ENCODE peak calls at places on chromosome 13, in five cellular contexts. One of them, this sample, is unnamed.

GRCh38 chr13:33169273-33169980 is 116.1 kb downstream of the STARD13 start:
- DNase-seq in heart left ventricle: no peak
- DNase-seq in choroid plexus epithelial cell: peak; percentile 88
- DNase-seq in GM12865: no peak
- DNase-seq in endodermal cell: no peak
- DNase-seq in this sample: peak; percentile 92

GRCh38 chr13:75938811-75939525 is 302.8 kb downstream of the LMO7 start:
- DNase-seq in heart left ventricle: no peak
- DNase-seq in GM12865: no peak
- DNase-seq in choroid plexus epithelial cell: peak; percentile 8
- DNase-seq in endodermal cell: no peak
- DNase-seq in this sample: peak; percentile 6

GRCh38 chr13:32617112-32617511 is 30.9 kb downstream of the PDS5B start:
- DNase-seq in heart left ventricle: no peak
- DNase-seq in GM12865: no peak
- DNase-seq in choroid plexus epithelial cell: no peak
- DNase-seq in endodermal cell: no peak
- DNase-seq in this sample: no peak

GRCh38 chr13:23067129-23067528 is 113.7 kb upstream of the SGCG start:
- DNase-seq in choroid plexus epithelial cell: no peak
- DNase-seq in heart left ventricle: no peak
- DNase-seq in GM12865: no peak
- DNase-seq in endodermal cell: no peak
- DNase-seq in this sample: no peak

GRCh38 chr13:51118809-51119431 is 7.8 kb upstream of the C13orf42 start:
- DNase-seq in GM12865: no peak
- DNase-seq in endodermal cell: peak; percentile 39
- DNase-seq in heart left ventricle: no peak
- DNase-seq in choroid plexus epithelial cell: no peak
- DNase-seq in this sample: no peak

GRCh38 chr13:86324191-86324590 is 525.0 kb upstream of the SLITRK6 start:
- DNase-seq in heart left ventricle: no peak
- DNase-seq in GM12865: no peak
- DNase-seq in choroid plexus epithelial cell: no peak
- DNase-seq in endodermal cell: no peak
- DNase-seq in this sample: no peak

GRCh38 chr13:113562085-113562749 is 22.3 kb upstream of the TFDP1 start:
- DNase-seq in endodermal cell: peak; percentile 93
- DNase-seq in heart left ventricle: peak; percentile 73
- DNase-seq in choroid plexus epithelial cell: peak; percentile 91
- DNase-seq in GM12865: peak; percentile 58
- DNase-seq in this sample: peak; percentile 82

GRCh38 chr13:23799945-23800344 is 89.3 kb downstream of the MIPEP start:
- DNase-seq in heart left ventricle: no peak
- DNase-seq in endodermal cell: no peak
- DNase-seq in GM12865: peak; percentile 94
- DNase-seq in choroid plexus epithelial cell: peak; percentile 56
- DNase-seq in this sample: peak; percentile 37

GRCh38 chr13:98144501-98145350 is 1.8 kb downstream of the FARP1 start:
- DNase-seq in heart left ventricle: peak; percentile 30
- DNase-seq in GM12865: peak; percentile 44
- DNase-seq in choroid plexus epithelial cell: peak; percentile 63
- DNase-seq in endodermal cell: peak; percentile 80
- DNase-seq in this sample: peak; percentile 47
- TF ChIP-seq CTCF in heart left ventricle: no peak
- TF ChIP-seq CTCF in GM12865: no peak
- TF ChIP-seq CTCF in choroid plexus epithelial cell: peak; percentile 44
- TF ChIP-seq CTCF in endodermal cell: peak; percentile 63
- TF ChIP-seq CTCF in this sample: peak; percentile 12

GRCh38 chr13:43391021-43391420 is 367.6 kb downstream of the DNAJC15 start:
- DNase-seq in endodermal cell: no peak
- DNase-seq in GM12865: no peak
- DNase-seq in heart left ventricle: no peak
- DNase-seq in choroid plexus epithelial cell: no peak
- DNase-seq in this sample: no peak

GRCh38 chr13:43390582-43390981 is 367.2 kb downstream of the DNAJC15 start:
- DNase-seq in GM12865: peak; percentile 44
- DNase-seq in heart left ventricle: no peak
- DNase-seq in endodermal cell: no peak
- DNase-seq in choroid plexus epithelial cell: no peak
- DNase-seq in this sample: no peak

GRCh38 chr13:43390101-43390500 is 366.7 kb downstream of the DNAJC15 start:
- DNase-seq in heart left ventricle: no peak
- DNase-seq in GM12865: no peak
- DNase-seq in choroid plexus epithelial cell: peak; percentile 47
- DNase-seq in endodermal cell: no peak
- DNase-seq in this sample: peak; percentile 28

GRCh38 chr13:43388282-43389034 is 365.1 kb downstream of the DNAJC15 start:
- DNase-seq in heart left ventricle: no peak
- DNase-seq in GM12865: no peak
- DNase-seq in endodermal cell: no peak
- DNase-seq in choroid plexus epithelial cell: no peak
- DNase-seq in this sample: no peak

DNA sequence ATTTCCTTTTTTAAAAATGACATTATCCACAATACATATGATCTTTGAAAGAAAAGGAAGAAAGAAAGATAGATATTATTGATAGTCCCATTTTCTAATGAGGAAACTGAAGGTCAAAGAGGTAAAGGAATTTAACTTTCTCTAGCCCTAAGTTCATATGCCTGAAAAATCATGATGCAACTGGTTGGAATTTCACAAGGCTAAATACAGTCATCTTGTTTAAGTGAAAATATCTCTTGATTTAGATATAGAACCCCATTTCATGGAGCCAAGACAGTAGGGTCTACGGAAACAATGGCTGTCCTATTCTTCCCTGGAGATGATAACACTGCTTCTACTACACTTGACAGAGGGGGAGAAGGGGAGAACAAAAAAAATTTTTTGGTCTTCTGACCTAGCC is 366.2 kb downstream of the DNAJC15 start:
- DNase-seq in endodermal cell: no peak
- DNase-seq in GM12865: no peak
- DNase-seq in choroid plexus epithelial cell: peak; percentile 37
- DNase-seq in heart left ventricle: no peak
- DNase-seq in this sample: peak; percentile 46
- H3K4me3 ChIP-seq in endodermal cell: no peak overlapping the region
- H3K4me3 ChIP-seq in GM12865: no peak overlapping the region
- H3K4me3 ChIP-seq in choroid plexus epithelial cell: no peak overlapping the region
- H3K4me3 ChIP-seq in heart left ventricle: no peak overlapping the region
- H3K4me3 ChIP-seq in this sample: no peak overlapping the region

DNA sequence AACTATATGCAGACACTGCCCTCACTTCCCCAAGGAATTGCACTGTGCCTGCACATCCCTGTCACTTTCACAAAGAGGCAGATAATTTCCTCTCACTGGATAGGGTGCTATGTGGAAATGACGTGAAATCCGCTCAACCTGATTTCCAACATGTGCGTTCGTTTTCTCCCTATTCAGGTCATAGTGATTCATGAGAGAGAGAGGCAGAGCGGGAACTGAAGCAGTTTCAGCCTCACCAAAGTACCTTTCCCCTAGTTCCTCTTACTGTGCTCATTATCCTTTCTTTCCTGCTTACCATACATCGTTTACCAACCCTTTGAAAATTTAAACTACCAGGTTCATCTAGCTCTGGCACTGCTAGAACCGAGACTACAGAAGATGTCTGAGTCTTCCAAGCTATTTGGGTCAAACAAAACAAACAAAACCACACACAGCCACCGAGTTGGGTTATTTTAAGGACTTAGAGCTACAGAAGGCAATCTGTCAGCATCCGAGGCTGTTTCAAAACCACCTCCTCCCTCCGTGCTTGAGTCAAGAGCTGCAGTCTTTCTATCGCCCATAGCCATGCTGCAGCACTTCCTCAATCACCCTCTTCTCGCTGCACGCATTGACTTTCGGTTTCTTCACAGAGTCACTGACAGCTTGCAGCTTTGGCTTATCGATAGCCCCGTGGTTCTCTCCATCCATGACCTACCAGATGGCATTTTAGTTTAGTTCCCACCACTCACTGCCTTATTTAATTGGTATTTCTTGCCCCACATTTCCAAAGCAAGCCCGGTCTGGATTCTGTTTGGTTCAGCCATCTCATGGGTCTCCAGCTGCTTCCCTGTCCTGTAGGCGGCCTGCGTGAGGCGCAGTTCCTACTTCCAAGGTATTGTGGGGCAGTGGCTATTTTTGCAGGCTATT is 1395.8 kb downstream of the EFNB2 start:
- DNase-seq in heart left ventricle: peak; percentile 48
- DNase-seq in choroid plexus epithelial cell: peak; percentile 8
- DNase-seq in GM12865: peak; percentile 95
- DNase-seq in endodermal cell: peak; percentile 59
- DNase-seq in this sample: peak; percentile 34
- TF ChIP-seq CTCF in heart left ventricle: no peak
- TF ChIP-seq CTCF in choroid plexus epithelial cell: no peak
- TF ChIP-seq CTCF in GM12865: peak; percentile 52
- TF ChIP-seq CTCF in endodermal cell: peak; percentile 35
- TF ChIP-seq CTCF in this sample: peak; percentile 51

DNA sequence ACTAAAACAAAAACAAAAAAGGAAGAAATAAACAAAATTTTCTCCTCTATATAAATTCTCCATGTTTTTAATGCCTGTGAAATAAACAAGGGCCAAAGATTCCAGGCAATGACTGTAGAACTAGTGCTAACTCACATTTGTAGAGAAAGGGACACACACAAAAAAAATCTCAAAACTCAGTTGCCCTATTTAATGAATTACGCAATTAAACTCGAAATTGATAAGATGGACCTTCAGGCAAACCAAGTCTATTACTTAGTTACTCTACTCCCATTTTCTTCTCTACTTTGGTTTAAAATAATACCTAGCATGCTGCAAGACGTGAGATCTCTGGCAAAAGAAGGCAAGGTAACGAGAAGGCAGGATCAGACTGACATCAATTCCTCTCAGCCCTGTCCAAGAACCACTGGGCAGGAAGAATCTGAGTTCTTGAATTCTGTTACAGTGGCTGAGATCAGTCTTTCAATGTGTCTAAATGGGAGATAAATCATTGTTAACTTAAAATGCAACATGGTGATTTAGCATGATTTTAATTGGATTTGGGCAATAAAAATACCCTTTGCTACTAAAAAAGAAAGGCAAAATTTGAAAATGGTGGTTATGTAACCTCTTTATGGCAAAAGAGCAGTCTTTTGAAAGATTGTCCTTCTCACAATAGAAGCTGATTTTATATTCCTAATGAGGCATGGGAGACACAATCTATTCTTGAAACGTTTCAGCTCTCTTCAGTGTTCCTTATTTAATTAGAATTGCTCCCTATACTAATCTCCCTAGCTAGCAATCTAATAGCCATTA is 26.0 kb downstream of the SPRY2 start:
- DNase-seq in choroid plexus epithelial cell: no peak
- DNase-seq in GM12865: no peak
- DNase-seq in heart left ventricle: no peak
- DNase-seq in endodermal cell: no peak
- DNase-seq in this sample: no peak
- H3K4me3 ChIP-seq in choroid plexus epithelial cell: no peak overlapping the region
- H3K4me3 ChIP-seq in GM12865: no peak overlapping the region
- H3K4me3 ChIP-seq in heart left ventricle: no peak overlapping the region
- H3K4me3 ChIP-seq in endodermal cell: no peak overlapping the region
- H3K4me3 ChIP-seq in this sample: no peak overlapping the region

This sample was measured in cardiac fibroblast.